ENCODE peak calls at places on chromosome 4, in six cellular contexts. One of them, this sample, is unnamed.

GRCh38 chr4:7390366-7390765 is 44.4 kb downstream of the PSAPL1 start:
- DNase-seq in MCF 10A: no peak
- DNase-seq in omental fat pad: no peak
- DNase-seq in CD8-positive, alpha-beta T cell: peak
- DNase-seq in epithelial cell of esophagus: no peak
- DNase-seq in HL-60: no peak
- DNase-seq in this sample: no peak

GRCh38 chr4:125045311-125045710 is 269.4 kb upstream of the FAT4 start:
- DNase-seq in MCF 10A: no peak
- DNase-seq in omental fat pad: no peak
- DNase-seq in CD8-positive, alpha-beta T cell: no peak
- DNase-seq in epithelial cell of esophagus: no peak
- DNase-seq in HL-60: no peak
- DNase-seq in this sample: no peak

GRCh38 chr4:1488357-1488756 is 82.1 kb upstream of the NKX1-1 start:
- DNase-seq in MCF 10A: no peak
- DNase-seq in omental fat pad: no peak
- DNase-seq in CD8-positive, alpha-beta T cell: no peak
- DNase-seq in epithelial cell of esophagus: no peak
- DNase-seq in HL-60: no peak
- DNase-seq in this sample: no peak

GRCh38 chr4:41443340-41444079 is 94.4 kb upstream of the LIMCH1 start:
- DNase-seq in MCF 10A: no peak
- DNase-seq in omental fat pad: no peak
- DNase-seq in CD8-positive, alpha-beta T cell: no peak
- DNase-seq in epithelial cell of esophagus: no peak
- DNase-seq in HL-60: no peak
- DNase-seq in this sample: no peak

GRCh38 chr4:17721496-17722360 is 59.7 kb downstream of the FAM184B start:
- DNase-seq in MCF 10A: peak
- DNase-seq in omental fat pad: no peak
- DNase-seq in CD8-positive, alpha-beta T cell: no peak
- DNase-seq in epithelial cell of esophagus: peak
- DNase-seq in HL-60: no peak
- DNase-seq in this sample: peak

GRCh38 chr4:70901984-70902576 is at the start of gene MOB1B:
- DNase-seq in MCF 10A: peak
- DNase-seq in omental fat pad: peak
- DNase-seq in CD8-positive, alpha-beta T cell: peak
- DNase-seq in epithelial cell of esophagus: peak
- DNase-seq in HL-60: peak
- DNase-seq in this sample: peak

GRCh38 chr4:21451032-21451431 is 497.5 kb downstream of the KCNIP4 start:
- DNase-seq in MCF 10A: peak
- DNase-seq in omental fat pad: no peak
- DNase-seq in CD8-positive, alpha-beta T cell: no peak
- DNase-seq in epithelial cell of esophagus: peak
- DNase-seq in HL-60: no peak
- DNase-seq in this sample: peak

GRCh38 chr4:30429813-30430466 is 290.2 kb upstream of the PCDH7 start:
- DNase-seq in MCF 10A: peak
- DNase-seq in omental fat pad: no peak
- DNase-seq in CD8-positive, alpha-beta T cell: no peak
- DNase-seq in epithelial cell of esophagus: peak
- DNase-seq in HL-60: no peak
- DNase-seq in this sample: no peak

GRCh38 chr4:106247600-106247999 is 68.4 kb downstream of the TBCK start:
- DNase-seq in MCF 10A: no peak
- DNase-seq in omental fat pad: no peak
- DNase-seq in CD8-positive, alpha-beta T cell: no peak
- DNase-seq in epithelial cell of esophagus: peak
- DNase-seq in HL-60: no peak
- DNase-seq in this sample: no peak

GRCh38 chr4:53010320-53010719 is 148.2 kb downstream of the RASL11B start:
- DNase-seq in MCF 10A: no peak
- DNase-seq in omental fat pad: no peak
- DNase-seq in CD8-positive, alpha-beta T cell: no peak
- DNase-seq in epithelial cell of esophagus: no peak
- DNase-seq in HL-60: no peak
- DNase-seq in this sample: no peak

GRCh38 chr4:173346074-173346473 is 11.9 kb upstream of the HMGB2 start:
- DNase-seq in MCF 10A: no peak
- DNase-seq in omental fat pad: no peak
- DNase-seq in CD8-positive, alpha-beta T cell: no peak
- DNase-seq in epithelial cell of esophagus: no peak
- DNase-seq in HL-60: no peak
- DNase-seq in this sample: peak

GRCh38 chr4:80422727-80423404 is 87.3 kb downstream of the CFAP299 start:
- DNase-seq in MCF 10A: no peak
- DNase-seq in omental fat pad: no peak
- DNase-seq in CD8-positive, alpha-beta T cell: no peak
- DNase-seq in epithelial cell of esophagus: no peak
- DNase-seq in HL-60: no peak
- DNase-seq in this sample: no peak

GRCh38 chr4:67871867-67872266 is 11.9 kb downstream of the TMPRSS11D start:
- DNase-seq in MCF 10A: peak
- DNase-seq in omental fat pad: no peak
- DNase-seq in CD8-positive, alpha-beta T cell: no peak
- DNase-seq in epithelial cell of esophagus: peak
- DNase-seq in HL-60: no peak
- DNase-seq in this sample: peak

GRCh38 chr4:185518494-185518893 is 16.8 kb downstream of the PDLIM3 start:
- DNase-seq in MCF 10A: no peak
- DNase-seq in omental fat pad: no peak
- DNase-seq in CD8-positive, alpha-beta T cell: no peak
- DNase-seq in epithelial cell of esophagus: no peak
- DNase-seq in HL-60: no peak
- DNase-seq in this sample: no peak

GRCh38 chr4:135325264-135325663 is 1123.7 kb upstream of the PABPC4L start:
- DNase-seq in MCF 10A: no peak
- DNase-seq in omental fat pad: no peak
- DNase-seq in CD8-positive, alpha-beta T cell: no peak
- DNase-seq in epithelial cell of esophagus: no peak
- DNase-seq in HL-60: no peak
- DNase-seq in this sample: no peak

DNA sequence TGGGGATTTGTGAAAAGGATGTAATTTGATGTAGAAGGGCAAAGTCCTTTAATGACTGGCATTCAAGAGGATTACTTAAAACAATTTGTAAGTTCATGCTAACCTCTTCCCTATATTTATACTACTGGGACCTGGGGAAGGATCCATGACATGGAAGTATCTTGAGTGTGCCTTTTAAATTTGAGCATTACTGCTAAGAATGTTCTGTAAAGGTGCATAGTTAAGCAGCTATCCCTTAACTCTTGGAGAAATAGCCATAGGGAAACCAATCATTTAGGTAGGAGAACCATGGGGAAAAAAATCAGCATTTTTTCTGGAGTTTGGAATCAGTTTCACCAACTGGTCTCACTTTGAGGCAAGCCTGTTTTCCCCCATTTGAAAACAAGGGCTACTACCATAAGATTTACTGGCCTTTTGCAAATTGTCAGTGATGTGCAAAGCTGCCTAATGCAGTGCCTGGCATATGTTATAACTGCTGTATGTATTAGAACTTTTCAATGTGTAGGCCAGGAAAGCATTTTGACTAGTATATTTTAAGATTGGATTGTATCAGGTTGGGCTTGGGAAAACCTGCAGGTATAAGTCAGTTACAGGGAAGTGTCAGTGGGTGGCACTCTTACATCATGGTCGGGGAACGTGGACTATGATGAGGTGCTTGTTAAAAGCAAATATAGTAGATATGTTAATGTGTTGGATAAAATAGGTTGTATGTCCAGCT is 72.1 kb downstream of the PRSS12 start:
- DNase-seq in MCF 10A: peak
- DNase-seq in omental fat pad: no peak
- DNase-seq in CD8-positive, alpha-beta T cell: peak
- DNase-seq in epithelial cell of esophagus: peak
- DNase-seq in HL-60: peak
- DNase-seq in this sample: peak
- TF ChIP-seq CTCF in MCF 10A: peak
- TF ChIP-seq CTCF in omental fat pad: no peak
- TF ChIP-seq CTCF in CD8-positive, alpha-beta T cell: peak
- TF ChIP-seq CTCF in epithelial cell of esophagus: peak
- TF ChIP-seq CTCF in HL-60: peak
- TF ChIP-seq CTCF in this sample: peak

DNA sequence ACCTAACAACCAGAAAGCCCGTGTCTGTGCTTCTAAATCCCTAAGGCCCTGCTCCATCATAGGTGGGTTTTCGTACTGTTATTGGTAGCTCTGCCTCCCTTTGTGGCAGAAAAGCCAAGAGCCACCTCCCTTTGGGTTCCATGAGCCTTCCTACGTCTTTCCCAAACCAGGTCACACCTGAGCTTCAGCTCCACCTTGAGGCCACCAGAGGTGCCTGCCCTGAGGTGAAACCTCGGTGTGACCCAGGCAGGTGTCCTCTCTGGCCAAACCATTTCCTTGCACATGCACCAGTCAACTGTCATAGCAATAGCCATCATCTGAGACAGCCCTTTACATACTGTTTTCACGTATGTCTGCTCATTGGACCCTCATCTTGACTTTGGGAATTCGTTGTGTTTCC is 188.0 kb upstream of the RBPJ start:
- DNase-seq in MCF 10A: peak
- DNase-seq in omental fat pad: no peak
- DNase-seq in CD8-positive, alpha-beta T cell: no peak
- DNase-seq in epithelial cell of esophagus: no peak
- DNase-seq in HL-60: no peak
- DNase-seq in this sample: no peak
- TF ChIP-seq CTCF in MCF 10A: no peak
- TF ChIP-seq CTCF in omental fat pad: no peak
- TF ChIP-seq CTCF in CD8-positive, alpha-beta T cell: no peak
- TF ChIP-seq CTCF in epithelial cell of esophagus: peak
- TF ChIP-seq CTCF in HL-60: no peak
- TF ChIP-seq CTCF in this sample: no peak

DNA sequence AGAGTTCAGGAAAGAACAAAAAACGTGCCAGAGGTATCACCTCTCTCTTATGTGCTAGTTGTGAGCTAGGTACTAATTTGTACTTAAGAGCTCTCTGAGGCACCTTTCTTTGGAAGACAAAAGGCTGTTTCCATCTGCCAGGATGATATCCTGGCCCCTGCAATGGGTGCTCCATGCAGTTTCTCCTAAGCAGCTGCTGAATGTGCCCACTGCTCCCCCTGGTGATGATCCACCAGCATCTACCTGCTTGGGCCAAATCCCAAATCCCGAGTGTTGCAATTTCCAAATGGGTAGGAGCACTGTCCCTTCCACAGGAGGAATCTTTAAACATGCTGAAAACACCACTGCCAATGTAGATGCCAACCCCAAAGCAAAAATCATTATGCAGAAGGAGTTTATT is 69.4 kb upstream of the C4orf50 start:
- DNase-seq in MCF 10A: peak
- DNase-seq in omental fat pad: no peak
- DNase-seq in CD8-positive, alpha-beta T cell: no peak
- DNase-seq in epithelial cell of esophagus: peak
- DNase-seq in HL-60: no peak
- DNase-seq in this sample: no peak
- TF ChIP-seq CTCF in MCF 10A: no peak
- TF ChIP-seq CTCF in omental fat pad: no peak
- TF ChIP-seq CTCF in CD8-positive, alpha-beta T cell: no peak
- TF ChIP-seq CTCF in epithelial cell of esophagus: no peak
- TF ChIP-seq CTCF in HL-60: no peak
- TF ChIP-seq CTCF in this sample: peak

DNA sequence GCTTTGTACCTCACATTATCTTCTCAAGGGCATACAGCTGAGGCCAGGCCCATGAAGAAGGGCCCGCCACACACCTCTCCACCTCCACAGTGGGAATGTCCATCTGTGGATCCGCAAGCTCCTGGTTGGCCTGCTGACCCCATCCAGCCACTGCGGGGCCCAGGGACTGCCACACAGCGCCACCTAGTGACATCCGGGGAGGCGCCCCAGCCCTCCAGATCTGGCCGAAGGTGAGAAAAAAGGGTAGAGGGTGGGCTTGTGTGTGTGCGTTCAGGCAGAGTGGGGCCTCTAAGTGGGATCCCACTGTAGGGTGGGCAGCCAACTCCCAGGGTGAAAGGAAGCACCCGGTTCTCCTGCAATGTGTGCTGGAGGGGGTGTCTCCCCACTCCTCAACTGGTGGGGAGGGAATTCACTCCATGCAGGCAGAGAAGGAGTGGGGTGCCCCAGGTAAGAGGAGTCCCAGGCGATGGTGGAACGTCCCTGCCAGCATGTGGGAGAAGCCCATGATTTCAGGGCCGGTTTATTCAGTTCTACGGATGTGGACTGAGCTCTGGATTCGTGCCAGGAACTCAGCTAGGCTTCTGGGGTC is 117.3 kb downstream of the ENPP6 start:
- DNase-seq in MCF 10A: peak
- DNase-seq in omental fat pad: no peak
- DNase-seq in CD8-positive, alpha-beta T cell: peak
- DNase-seq in epithelial cell of esophagus: peak
- DNase-seq in HL-60: no peak
- DNase-seq in this sample: no peak
- TF ChIP-seq CTCF in MCF 10A: peak
- TF ChIP-seq CTCF in omental fat pad: no peak
- TF ChIP-seq CTCF in CD8-positive, alpha-beta T cell: peak
- TF ChIP-seq CTCF in epithelial cell of esophagus: peak
- TF ChIP-seq CTCF in HL-60: no peak
- TF ChIP-seq CTCF in this sample: peak

DNA sequence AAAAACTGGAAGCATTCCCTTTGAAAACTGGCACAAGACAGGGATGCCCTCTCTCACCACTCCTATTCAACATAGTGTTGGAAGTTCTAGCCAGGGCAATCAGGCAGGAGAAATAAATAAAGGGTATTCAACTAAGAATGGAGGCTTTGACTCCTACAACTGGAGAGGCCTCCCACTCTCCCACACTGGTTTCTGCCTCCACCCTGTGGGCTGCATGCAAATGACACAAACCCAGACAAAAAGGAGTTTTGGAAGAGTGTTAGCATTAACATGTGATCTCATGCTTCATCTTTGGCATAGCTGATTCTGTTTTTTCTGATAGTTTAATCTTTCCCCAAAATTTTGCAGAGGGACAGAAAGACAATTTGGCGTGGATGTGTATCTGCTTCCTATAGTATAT is 80.8 kb upstream of the IQCM start:
- DNase-seq in MCF 10A: peak
- DNase-seq in omental fat pad: no peak
- DNase-seq in CD8-positive, alpha-beta T cell: no peak
- DNase-seq in epithelial cell of esophagus: peak
- DNase-seq in HL-60: no peak
- DNase-seq in this sample: peak
- TF ChIP-seq CTCF in MCF 10A: peak
- TF ChIP-seq CTCF in omental fat pad: no peak
- TF ChIP-seq CTCF in CD8-positive, alpha-beta T cell: no peak
- TF ChIP-seq CTCF in epithelial cell of esophagus: peak
- TF ChIP-seq CTCF in HL-60: peak
- TF ChIP-seq CTCF in this sample: peak

DNA sequence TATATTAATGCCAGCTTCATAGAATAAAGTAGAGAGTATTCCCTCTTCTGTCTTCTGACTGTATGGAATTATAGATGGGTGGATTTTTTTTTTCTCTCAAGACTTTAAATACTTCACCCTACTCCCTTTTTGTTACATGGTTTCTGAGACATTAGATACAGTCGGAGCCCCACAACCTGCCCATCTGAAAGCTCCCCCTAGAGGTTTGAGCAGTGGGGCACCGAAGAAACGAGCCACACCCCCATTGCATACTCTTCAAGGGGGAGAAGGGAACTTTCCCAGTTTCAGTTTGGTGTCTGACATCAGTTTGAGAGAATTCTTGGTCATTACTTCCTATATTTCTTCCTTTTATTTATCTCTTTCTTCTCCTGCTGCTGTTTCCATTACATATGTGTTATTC is 437.6 kb upstream of the AGA start:
- DNase-seq in MCF 10A: no peak
- DNase-seq in omental fat pad: no peak
- DNase-seq in CD8-positive, alpha-beta T cell: no peak
- DNase-seq in epithelial cell of esophagus: peak
- DNase-seq in HL-60: no peak
- DNase-seq in this sample: no peak
- TF ChIP-seq CTCF in MCF 10A: no peak
- TF ChIP-seq CTCF in omental fat pad: no peak
- TF ChIP-seq CTCF in CD8-positive, alpha-beta T cell: no peak
- TF ChIP-seq CTCF in epithelial cell of esophagus: peak
- TF ChIP-seq CTCF in HL-60: no peak
- TF ChIP-seq CTCF in this sample: peak